ENCODE peak calls at places on chromosome 17, in four cellular contexts. One of them, this sample, is unnamed. For H3K4me1 and H3K9me3, the result is how much of the 10 kb centered on the place peaks cover.

GRCh38 chr17:64236827-64237403 is 26.1 kb downstream of the TEX2 start:
- DNase-seq in thyroid gland: no peak
- DNase-seq in tibial nerve: no peak
- DNase-seq in sigmoid colon: no peak
- DNase-seq in this sample: no peak

GRCh38 chr17:48624118-48624517 is 2.0 kb downstream of the HOXB9 start:
- DNase-seq in thyroid gland: no peak
- DNase-seq in tibial nerve: no peak
- DNase-seq in sigmoid colon: no peak
- DNase-seq in this sample: no peak

GRCh38 chr17:10631048-10631700 is 25.9 kb downstream of the MYH3 start:
- DNase-seq in thyroid gland: no peak
- DNase-seq in tibial nerve: no peak
- DNase-seq in sigmoid colon: no peak
- DNase-seq in this sample: no peak

GRCh38 chr17:37490638-37491614 is 1.2 kb downstream of the DUSP14 start:
- DNase-seq in thyroid gland: peak
- DNase-seq in tibial nerve: peak
- DNase-seq in sigmoid colon: peak
- DNase-seq in this sample: peak

GRCh38 chr17:75504347-75505151 is 10.8 kb downstream of the CASKIN2 start:
- DNase-seq in thyroid gland: peak
- DNase-seq in tibial nerve: no peak
- DNase-seq in sigmoid colon: no peak
- DNase-seq in this sample: no peak

GRCh38 chr17:16250635-16251034 is 33.6 kb downstream of the PIGL start:
- DNase-seq in thyroid gland: no peak
- DNase-seq in tibial nerve: no peak
- DNase-seq in sigmoid colon: no peak
- DNase-seq in this sample: no peak

GRCh38 chr17:54270499-54270898 is 447.8 kb downstream of the KIF2B start:
- DNase-seq in thyroid gland: no peak
- DNase-seq in tibial nerve: no peak
- DNase-seq in sigmoid colon: no peak
- DNase-seq in this sample: no peak

GRCh38 chr17:31054761-31055160 is 40.0 kb upstream of the NF1 start:
- DNase-seq in thyroid gland: no peak
- DNase-seq in tibial nerve: no peak
- DNase-seq in sigmoid colon: no peak
- DNase-seq in this sample: no peak

GRCh38 chr17:29972277-29972676 is 30.8 kb downstream of the EFCAB5 start:
- DNase-seq in thyroid gland: no peak
- DNase-seq in tibial nerve: no peak
- DNase-seq in sigmoid colon: no peak
- DNase-seq in this sample: no peak

GRCh38 chr17:54924405-54924804 is 23.8 kb downstream of the TOM1L1 start:
- DNase-seq in thyroid gland: no peak
- DNase-seq in tibial nerve: no peak
- DNase-seq in sigmoid colon: no peak
- DNase-seq in this sample: no peak

GRCh38 chr17:31649302-31649701 is 209.7 kb downstream of the COPRS start:
- DNase-seq in thyroid gland: peak
- DNase-seq in tibial nerve: no peak
- DNase-seq in sigmoid colon: no peak
- DNase-seq in this sample: no peak

GRCh38 chr17:49515196-49515770 is 20.2 kb downstream of the NGFR start:
- DNase-seq in thyroid gland: peak
- DNase-seq in tibial nerve: peak
- DNase-seq in sigmoid colon: peak
- DNase-seq in this sample: peak

GRCh38 chr17:79609175-79609589 is 1.7 kb downstream of the RBFOX3 start:
- DNase-seq in thyroid gland: no peak
- DNase-seq in tibial nerve: no peak
- DNase-seq in sigmoid colon: no peak
- DNase-seq in this sample: no peak

GRCh38 chr17:28228109-28228840 is 90.7 kb upstream of the TMEM97 start:
- DNase-seq in thyroid gland: peak
- DNase-seq in tibial nerve: no peak
- DNase-seq in sigmoid colon: no peak
- DNase-seq in this sample: no peak

GRCh38 chr17:42868338-42868737 is 17.3 kb downstream of the AOC3 start:
- DNase-seq in thyroid gland: no peak
- DNase-seq in tibial nerve: no peak
- DNase-seq in sigmoid colon: no peak
- DNase-seq in this sample: no peak

GRCh38 chr17:80615311-80615710 is 70.7 kb downstream of the RPTOR start:
- DNase-seq in thyroid gland: no peak
- DNase-seq in tibial nerve: no peak
- DNase-seq in sigmoid colon: no peak
- DNase-seq in this sample: no peak

GRCh38 chr17:70405492-70406220 is 236.3 kb downstream of the KCNJ2 start:
- DNase-seq in thyroid gland: no peak
- DNase-seq in tibial nerve: peak
- DNase-seq in sigmoid colon: no peak
- DNase-seq in this sample: no peak

DNA sequence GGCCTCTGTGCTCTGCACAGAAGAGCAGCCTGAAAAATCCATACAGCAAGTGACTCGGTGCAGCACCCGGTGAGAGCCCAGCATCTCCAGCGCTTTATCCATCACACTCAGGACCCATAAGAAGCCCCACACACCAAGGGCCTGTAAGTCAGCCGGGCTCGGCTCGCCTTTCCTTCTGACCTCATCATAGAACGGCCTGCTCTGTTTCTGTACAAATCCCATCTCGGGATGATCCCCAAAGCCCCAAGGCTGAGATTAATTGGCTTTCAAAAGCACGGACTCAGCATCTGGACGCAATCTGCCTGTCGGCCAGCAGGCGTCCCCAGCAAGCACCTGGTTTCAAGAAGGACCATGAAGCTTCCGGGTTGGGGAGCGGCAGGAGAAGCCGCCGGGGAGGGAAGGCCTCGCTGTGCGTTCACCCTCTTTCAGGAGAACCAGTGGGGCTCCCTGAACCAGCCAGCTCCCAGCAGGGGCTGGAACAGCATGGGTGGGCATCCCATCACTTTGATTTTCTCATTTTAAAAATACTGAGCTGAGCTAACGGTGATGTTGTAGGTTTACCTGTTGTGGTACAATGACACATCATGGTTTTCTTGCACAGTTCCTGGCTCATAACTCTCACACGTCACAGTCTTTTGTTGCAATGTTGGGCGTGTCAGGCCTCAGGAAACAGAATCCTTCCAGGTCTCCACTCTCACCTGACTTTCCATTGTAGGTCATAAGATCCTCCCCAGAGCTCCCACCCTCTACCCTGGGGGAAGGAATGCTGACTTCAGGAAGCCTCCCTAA is 6.7 kb downstream of the CCDC57 start:
- DNase-seq in thyroid gland: peak
- DNase-seq in tibial nerve: peak
- DNase-seq in sigmoid colon: peak
- DNase-seq in this sample: peak
- TF ChIP-seq POLR2A in thyroid gland: peak
- TF ChIP-seq POLR2A in tibial nerve: no peak
- TF ChIP-seq POLR2A in sigmoid colon: peak
- TF ChIP-seq POLR2A in this sample: no peak

GRCh38 chr17:46928472-46929261 is 5.7 kb downstream of the GOSR2 start:
- DNase-seq in thyroid gland: no peak
- DNase-seq in tibial nerve: no peak
- DNase-seq in sigmoid colon: no peak
- DNase-seq in this sample: no peak
- H3K4me1 ChIP-seq in thyroid gland: under half
- H3K4me1 ChIP-seq in tibial nerve: under half
- H3K4me1 ChIP-seq in sigmoid colon: under half
- H3K4me1 ChIP-seq in this sample: under half

DNA sequence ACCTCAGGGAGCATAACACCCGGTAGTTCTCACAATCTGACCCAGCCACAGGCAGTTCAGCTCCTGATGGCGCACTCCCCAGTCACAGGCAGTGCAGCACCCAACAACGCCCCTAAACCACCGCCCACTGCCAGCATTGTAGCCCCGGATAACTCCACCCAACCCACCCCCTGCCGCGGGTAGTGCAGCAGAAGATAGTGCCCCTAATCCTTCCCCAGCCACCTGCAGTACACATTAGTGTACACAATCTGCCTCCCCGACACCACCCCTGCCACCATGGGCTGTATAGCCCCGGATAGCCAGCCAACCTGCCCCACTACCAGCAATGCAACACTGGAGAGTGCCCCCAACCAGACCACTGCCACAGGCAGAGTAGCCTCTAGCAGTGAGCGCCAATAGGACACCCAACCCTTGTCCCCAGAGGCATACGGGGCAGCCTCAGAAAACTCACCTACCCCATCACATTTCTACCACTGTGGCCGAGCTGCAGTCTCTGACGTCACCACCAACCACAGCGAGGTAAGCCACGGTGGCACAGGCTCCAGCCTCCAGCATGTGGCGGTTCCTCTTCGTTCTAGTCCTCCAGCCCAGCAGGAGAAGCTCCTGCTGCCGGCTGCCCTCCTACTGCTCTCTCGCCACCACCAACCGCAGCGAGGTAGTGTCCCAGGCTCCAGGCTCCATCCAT is 877.3 kb downstream of the KCNJ18 start:
- DNase-seq in thyroid gland: no peak
- DNase-seq in tibial nerve: no peak
- DNase-seq in sigmoid colon: no peak
- DNase-seq in this sample: no peak
- H3K9me3 ChIP-seq in thyroid gland: under half
- H3K9me3 ChIP-seq in tibial nerve: under half
- H3K9me3 ChIP-seq in sigmoid colon: under half
- H3K9me3 ChIP-seq in this sample: under half

DNA sequence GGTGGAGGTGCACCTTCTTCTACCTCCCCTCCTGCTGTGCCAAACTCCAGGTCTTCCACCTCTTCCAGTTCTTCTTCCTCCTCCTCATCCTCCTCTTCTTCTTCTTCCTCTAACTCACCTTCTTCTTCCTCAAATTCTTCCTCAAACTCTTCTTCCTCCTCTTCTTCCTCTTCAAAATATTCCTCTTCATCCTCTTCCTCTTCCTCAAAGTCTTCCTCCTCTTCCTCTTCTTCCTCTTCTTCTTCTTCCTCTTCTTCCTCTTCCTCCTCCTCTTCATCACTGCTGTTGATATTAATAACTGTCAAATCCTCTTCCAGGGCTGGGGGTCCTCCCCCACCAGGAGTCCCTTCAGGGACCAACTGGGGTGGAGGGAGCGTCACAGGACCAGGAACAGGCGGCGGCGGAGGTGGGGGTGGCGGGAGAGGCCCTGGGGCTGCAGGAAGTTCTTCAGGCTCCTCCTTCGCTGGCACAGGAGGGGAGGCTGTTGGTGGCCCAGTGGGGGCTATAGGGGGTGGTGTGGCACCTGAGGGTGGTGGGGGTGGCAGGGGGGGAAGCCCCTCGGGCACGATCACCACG is 30.7 kb upstream of the ALOX15 start:
- DNase-seq in thyroid gland: no peak
- DNase-seq in tibial nerve: no peak
- DNase-seq in sigmoid colon: no peak
- DNase-seq in this sample: no peak
- TF ChIP-seq POLR2A in thyroid gland: no peak
- TF ChIP-seq POLR2A in tibial nerve: no peak
- TF ChIP-seq POLR2A in sigmoid colon: no peak
- TF ChIP-seq POLR2A in this sample: no peak

This sample was measured in prostate gland.